ENCODE peak calls at places on chromosome 20, in four cellular contexts. One of them, this sample, is unnamed.

GRCh38 chr20:46683939-46684750 is 5.1 kb downstream of the TP53RK start:
- DNase-seq in stimulated activated naive CD8-positive, alpha-beta T cell treated with anti-CD3 and anti-CD28 coated beads, Interleukin-15, Interleukin-2, amounts not matched to agents 100 U/mL and 50 U/mL, for 24 hours: no peak
- DNase-seq in bronchial epithelial cell: peak
- DNase-seq in heart left ventricle: peak
- DNase-seq in this sample: peak

GRCh38 chr20:48823960-48824497 is 3.8 kb downstream of the PREX1 start:
- DNase-seq in stimulated activated naive CD8-positive, alpha-beta T cell treated with anti-CD3 and anti-CD28 coated beads, Interleukin-15, Interleukin-2, amounts not matched to agents 100 U/mL and 50 U/mL, for 24 hours: peak
- DNase-seq in bronchial epithelial cell: peak
- DNase-seq in heart left ventricle: no peak
- DNase-seq in this sample: no peak

GRCh38 chr20:517221-517620 is 26.4 kb downstream of the CSNK2A1 start:
- DNase-seq in stimulated activated naive CD8-positive, alpha-beta T cell treated with anti-CD3 and anti-CD28 coated beads, Interleukin-15, Interleukin-2, amounts not matched to agents 100 U/mL and 50 U/mL, for 24 hours: no peak
- DNase-seq in bronchial epithelial cell: no peak
- DNase-seq in heart left ventricle: no peak
- DNase-seq in this sample: no peak

GRCh38 chr20:52105573-52106422 is 85.8 kb downstream of the ZFP64 start:
- DNase-seq in stimulated activated naive CD8-positive, alpha-beta T cell treated with anti-CD3 and anti-CD28 coated beads, Interleukin-15, Interleukin-2, amounts not matched to agents 100 U/mL and 50 U/mL, for 24 hours: peak
- DNase-seq in bronchial epithelial cell: peak
- DNase-seq in heart left ventricle: no peak
- DNase-seq in this sample: peak

GRCh38 chr20:32965581-32966373 is 38.5 kb downstream of the SUN5 start:
- DNase-seq in stimulated activated naive CD8-positive, alpha-beta T cell treated with anti-CD3 and anti-CD28 coated beads, Interleukin-15, Interleukin-2, amounts not matched to agents 100 U/mL and 50 U/mL, for 24 hours: no peak
- DNase-seq in bronchial epithelial cell: no peak
- DNase-seq in heart left ventricle: no peak
- DNase-seq in this sample: no peak

GRCh38 chr20:44664127-44664526 is 12.6 kb upstream of the ADA start:
- DNase-seq in stimulated activated naive CD8-positive, alpha-beta T cell treated with anti-CD3 and anti-CD28 coated beads, Interleukin-15, Interleukin-2, amounts not matched to agents 100 U/mL and 50 U/mL, for 24 hours: no peak
- DNase-seq in bronchial epithelial cell: no peak
- DNase-seq in heart left ventricle: no peak
- DNase-seq in this sample: no peak

GRCh38 chr20:45365444-45365970 is 2.6 kb downstream of the SYS1 start:
- DNase-seq in stimulated activated naive CD8-positive, alpha-beta T cell treated with anti-CD3 and anti-CD28 coated beads, Interleukin-15, Interleukin-2, amounts not matched to agents 100 U/mL and 50 U/mL, for 24 hours: no peak
- DNase-seq in bronchial epithelial cell: no peak
- DNase-seq in heart left ventricle: no peak
- DNase-seq in this sample: no peak

GRCh38 chr20:48090314-48090713 is 305.0 kb upstream of the SULF2 start:
- DNase-seq in stimulated activated naive CD8-positive, alpha-beta T cell treated with anti-CD3 and anti-CD28 coated beads, Interleukin-15, Interleukin-2, amounts not matched to agents 100 U/mL and 50 U/mL, for 24 hours: no peak
- DNase-seq in bronchial epithelial cell: no peak
- DNase-seq in heart left ventricle: no peak
- DNase-seq in this sample: no peak

GRCh38 chr20:34968020-34968775 is 12.5 kb downstream of the MYH7B start:
- DNase-seq in stimulated activated naive CD8-positive, alpha-beta T cell treated with anti-CD3 and anti-CD28 coated beads, Interleukin-15, Interleukin-2, amounts not matched to agents 100 U/mL and 50 U/mL, for 24 hours: no peak
- DNase-seq in bronchial epithelial cell: peak
- DNase-seq in heart left ventricle: no peak
- DNase-seq in this sample: no peak

GRCh38 chr20:23691675-23692074 is 2.8 kb upstream of the CST4 start:
- DNase-seq in stimulated activated naive CD8-positive, alpha-beta T cell treated with anti-CD3 and anti-CD28 coated beads, Interleukin-15, Interleukin-2, amounts not matched to agents 100 U/mL and 50 U/mL, for 24 hours: no peak
- DNase-seq in bronchial epithelial cell: no peak
- DNase-seq in heart left ventricle: no peak
- DNase-seq in this sample: no peak

This sample was measured in endothelial cell.